ENCODE peak calls at places on chromosomes 4 and X, in seven cellular contexts. One of them, this sample, is unnamed.

GRCh38 chr4:7771056-7771455 is 168.6 kb downstream of the AFAP1 start:
- DNase-seq in breast epithelium: no peak
- DNase-seq in activated B cell treated with CpG ODN at 0.5 μM for 24 hours: no peak
- DNase-seq in fibroblast of pulmonary artery: no peak
- DNase-seq in mesothelial cell of epicardium: no peak
- DNase-seq in glutamatergic neuron: no peak
- DNase-seq in cardiac fibroblast: no peak
- DNase-seq in this sample: no peak

GRCh38 chr4:8198906-8199593 is at the start of gene SH3TC1:
- DNase-seq in fibroblast of pulmonary artery: peak; percentile 89
- DNase-seq in breast epithelium: peak; percentile 69
- DNase-seq in glutamatergic neuron: peak; percentile 77
- DNase-seq in cardiac fibroblast: peak; percentile 85
- DNase-seq in activated B cell treated with CpG ODN at 0.5 μM for 24 hours: peak; percentile 78
- DNase-seq in mesothelial cell of epicardium: peak; percentile 51
- DNase-seq in this sample: peak; percentile 88

GRCh38 chr4:71860643-71861042 is 76.8 kb upstream of the GC start:
- DNase-seq in breast epithelium: no peak
- DNase-seq in glutamatergic neuron: no peak
- DNase-seq in mesothelial cell of epicardium: no peak
- DNase-seq in cardiac fibroblast: peak; percentile 5
- DNase-seq in activated B cell treated with CpG ODN at 0.5 μM for 24 hours: no peak
- DNase-seq in fibroblast of pulmonary artery: no peak
- DNase-seq in this sample: no peak

GRCh38 chrX:23434356-23434884 is 99.8 kb downstream of the PTCHD1 start:
- DNase-seq in activated B cell treated with CpG ODN at 0.5 μM for 24 hours: no peak
- DNase-seq in mesothelial cell of epicardium: no peak
- DNase-seq in breast epithelium: peak; percentile 63
- DNase-seq in fibroblast of pulmonary artery: peak; percentile 73
- DNase-seq in cardiac fibroblast: peak; percentile 64
- DNase-seq in glutamatergic neuron: no peak
- DNase-seq in this sample: no peak

GRCh38 chrX:19005909-19006308 is 22.0 kb upstream of the PHKA2 start:
- DNase-seq in activated B cell treated with CpG ODN at 0.5 μM for 24 hours: no peak
- DNase-seq in glutamatergic neuron: no peak
- DNase-seq in breast epithelium: no peak
- DNase-seq in mesothelial cell of epicardium: no peak
- DNase-seq in cardiac fibroblast: no peak
- DNase-seq in fibroblast of pulmonary artery: no peak
- DNase-seq in this sample: no peak

GRCh38 chrX:1419545-1420355 is 27.8 kb upstream of the SLC25A6 start:
- DNase-seq in mesothelial cell of epicardium: no peak
- DNase-seq in fibroblast of pulmonary artery: no peak
- DNase-seq in breast epithelium: no peak
- DNase-seq in cardiac fibroblast: no peak
- DNase-seq in glutamatergic neuron: no peak
- DNase-seq in activated B cell treated with CpG ODN at 0.5 μM for 24 hours: no peak
- DNase-seq in this sample: no peak

GRCh38 chr4:81538712-81539432 is 67.2 kb upstream of the RASGEF1B start:
- DNase-seq in fibroblast of pulmonary artery: no peak
- DNase-seq in breast epithelium: no peak
- DNase-seq in glutamatergic neuron: no peak
- DNase-seq in activated B cell treated with CpG ODN at 0.5 μM for 24 hours: no peak
- DNase-seq in mesothelial cell of epicardium: no peak
- DNase-seq in cardiac fibroblast: no peak
- DNase-seq in this sample: no peak

GRCh38 chr4:107665001-107665400 is 55.0 kb downstream of the PAPSS1 start:
- DNase-seq in breast epithelium: no peak
- DNase-seq in cardiac fibroblast: peak; percentile 52
- DNase-seq in mesothelial cell of epicardium: no peak
- DNase-seq in fibroblast of pulmonary artery: peak; percentile 25
- DNase-seq in activated B cell treated with CpG ODN at 0.5 μM for 24 hours: no peak
- DNase-seq in glutamatergic neuron: no peak
- DNase-seq in this sample: no peak

GRCh38 chr4:110632506-110633357 is 9.9 kb upstream of the PITX2 start:
- DNase-seq in activated B cell treated with CpG ODN at 0.5 μM for 24 hours: no peak
- DNase-seq in fibroblast of pulmonary artery: no peak
- DNase-seq in cardiac fibroblast: no peak
- DNase-seq in mesothelial cell of epicardium: no peak
- DNase-seq in breast epithelium: no peak
- DNase-seq in glutamatergic neuron: no peak
- DNase-seq in this sample: no peak

GRCh38 chrX:13059269-13059668 is 14.8 kb upstream of the FAM9C start:
- DNase-seq in glutamatergic neuron: no peak
- DNase-seq in mesothelial cell of epicardium: no peak
- DNase-seq in breast epithelium: no peak
- DNase-seq in activated B cell treated with CpG ODN at 0.5 μM for 24 hours: no peak
- DNase-seq in fibroblast of pulmonary artery: no peak
- DNase-seq in cardiac fibroblast: no peak
- DNase-seq in this sample: no peak

GRCh38 chr4:172726001-172726423 is 442.6 kb upstream of the GALNT7 start:
- DNase-seq in activated B cell treated with CpG ODN at 0.5 μM for 24 hours: no peak
- DNase-seq in breast epithelium: no peak
- DNase-seq in glutamatergic neuron: no peak
- DNase-seq in mesothelial cell of epicardium: no peak
- DNase-seq in cardiac fibroblast: no peak
- DNase-seq in fibroblast of pulmonary artery: no peak
- DNase-seq in this sample: no peak

GRCh38 chrX:15973299-15973698 is 118.7 kb upstream of the AP1S2 start:
- DNase-seq in mesothelial cell of epicardium: no peak
- DNase-seq in glutamatergic neuron: no peak
- DNase-seq in fibroblast of pulmonary artery: peak; percentile 51
- DNase-seq in breast epithelium: no peak
- DNase-seq in cardiac fibroblast: peak; percentile 48
- DNase-seq in activated B cell treated with CpG ODN at 0.5 μM for 24 hours: no peak
- DNase-seq in this sample: no peak

GRCh38 chrX:148580016-148580415 is 79.6 kb downstream of the AFF2 start:
- DNase-seq in activated B cell treated with CpG ODN at 0.5 μM for 24 hours: no peak
- DNase-seq in glutamatergic neuron: no peak
- DNase-seq in breast epithelium: no peak
- DNase-seq in fibroblast of pulmonary artery: no peak
- DNase-seq in mesothelial cell of epicardium: no peak
- DNase-seq in cardiac fibroblast: no peak
- DNase-seq in this sample: no peak

GRCh38 chrX:140091276-140091886 is 126.1 kb upstream of the CXorf66 start:
- DNase-seq in mesothelial cell of epicardium: peak; percentile 20
- DNase-seq in glutamatergic neuron: peak; percentile 55
- DNase-seq in activated B cell treated with CpG ODN at 0.5 μM for 24 hours: peak; percentile 13
- DNase-seq in cardiac fibroblast: no peak
- DNase-seq in fibroblast of pulmonary artery: peak; percentile 0
- DNase-seq in breast epithelium: no peak
- DNase-seq in this sample: no peak

GRCh38 chrX:112048707-112049106 is 33.9 kb downstream of the TRPC5 start:
- DNase-seq in glutamatergic neuron: no peak
- DNase-seq in breast epithelium: no peak
- DNase-seq in cardiac fibroblast: no peak
- DNase-seq in mesothelial cell of epicardium: no peak
- DNase-seq in fibroblast of pulmonary artery: no peak
- DNase-seq in activated B cell treated with CpG ODN at 0.5 μM for 24 hours: no peak
- DNase-seq in this sample: no peak
- TF ChIP-seq CTCF in glutamatergic neuron: no peak
- TF ChIP-seq CTCF in breast epithelium: no peak
- TF ChIP-seq CTCF in cardiac fibroblast: no peak
- TF ChIP-seq CTCF in mesothelial cell of epicardium: no peak
- TF ChIP-seq CTCF in fibroblast of pulmonary artery: no peak
- TF ChIP-seq CTCF in activated B cell treated with CpG ODN at 0.5 μM for 24 hours: no peak
- TF ChIP-seq CTCF in this sample: no peak

DNA sequence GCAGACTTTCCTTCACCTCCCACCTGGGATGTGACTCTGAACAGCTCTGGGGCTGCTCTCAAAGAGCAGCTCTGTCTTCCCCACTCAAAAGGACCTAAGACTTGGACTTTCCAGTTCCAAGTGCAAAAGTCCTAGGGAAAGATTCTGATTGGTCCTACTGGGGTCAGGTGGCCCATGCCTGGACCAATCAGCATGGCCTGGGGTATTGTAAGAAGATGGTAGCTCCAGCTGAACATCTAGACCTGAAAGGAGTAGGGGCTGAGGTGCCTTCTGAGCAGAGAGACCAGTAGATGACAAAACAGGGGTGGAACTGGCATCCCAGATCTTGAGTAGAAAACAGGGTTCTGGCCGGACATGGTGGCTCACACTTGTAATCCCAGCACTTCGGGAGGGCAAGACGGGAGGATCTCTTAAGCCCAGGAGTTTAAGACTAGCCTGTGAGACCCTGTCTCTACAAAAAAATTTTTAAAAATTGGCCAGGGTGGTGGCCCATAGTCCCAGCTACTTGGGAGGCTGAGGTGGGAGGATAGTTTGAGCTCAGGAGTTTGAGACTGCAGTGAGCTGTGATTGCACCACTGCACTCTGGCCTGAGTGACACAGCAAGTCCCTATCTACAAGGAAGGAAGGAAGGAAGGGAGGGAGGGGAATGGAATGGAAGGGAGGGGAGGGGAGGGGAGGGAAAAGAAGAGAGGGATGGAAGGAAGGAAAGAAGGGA is 27.4 kb upstream of the MRFAP1 start:
- DNase-seq in glutamatergic neuron: no peak
- DNase-seq in fibroblast of pulmonary artery: no peak
- DNase-seq in mesothelial cell of epicardium: no peak
- DNase-seq in cardiac fibroblast: no peak
- DNase-seq in activated B cell treated with CpG ODN at 0.5 μM for 24 hours: no peak
- DNase-seq in breast epithelium: no peak
- DNase-seq in this sample: no peak
- TF ChIP-seq CTCF in glutamatergic neuron: no peak
- TF ChIP-seq CTCF in fibroblast of pulmonary artery: no peak
- TF ChIP-seq CTCF in mesothelial cell of epicardium: no peak
- TF ChIP-seq CTCF in cardiac fibroblast: no peak
- TF ChIP-seq CTCF in activated B cell treated with CpG ODN at 0.5 μM for 24 hours: no peak
- TF ChIP-seq CTCF in breast epithelium: no peak
- TF ChIP-seq CTCF in this sample: no peak

GRCh38 chrX:111568356-111568755 is 56.9 kb downstream of the SERTM2 start:
- DNase-seq in breast epithelium: no peak
- DNase-seq in glutamatergic neuron: no peak
- DNase-seq in cardiac fibroblast: peak; percentile 2
- DNase-seq in fibroblast of pulmonary artery: peak; percentile 25
- DNase-seq in mesothelial cell of epicardium: no peak
- DNase-seq in activated B cell treated with CpG ODN at 0.5 μM for 24 hours: no peak
- DNase-seq in this sample: no peak
- TF ChIP-seq CTCF in breast epithelium: no peak
- TF ChIP-seq CTCF in glutamatergic neuron: peak; percentile 46
- TF ChIP-seq CTCF in cardiac fibroblast: peak; percentile 32
- TF ChIP-seq CTCF in fibroblast of pulmonary artery: peak; percentile 50
- TF ChIP-seq CTCF in mesothelial cell of epicardium: peak; percentile 43
- TF ChIP-seq CTCF in activated B cell treated with CpG ODN at 0.5 μM for 24 hours: no peak
- TF ChIP-seq CTCF in this sample: peak; percentile 74

GRCh38 chr4:2932951-2933565 is 30.1 kb downstream of the NOP14 start:
- DNase-seq in mesothelial cell of epicardium: peak; percentile 15
- DNase-seq in breast epithelium: peak; percentile 53
- DNase-seq in cardiac fibroblast: no peak
- DNase-seq in fibroblast of pulmonary artery: no peak
- DNase-seq in activated B cell treated with CpG ODN at 0.5 μM for 24 hours: no peak
- DNase-seq in glutamatergic neuron: no peak
- DNase-seq in this sample: no peak

GRCh38 chr4:2932561-2932950 is 30.6 kb downstream of the NOP14 start:
- DNase-seq in fibroblast of pulmonary artery: no peak
- DNase-seq in cardiac fibroblast: no peak
- DNase-seq in mesothelial cell of epicardium: no peak
- DNase-seq in activated B cell treated with CpG ODN at 0.5 μM for 24 hours: no peak
- DNase-seq in glutamatergic neuron: no peak
- DNase-seq in breast epithelium: peak; percentile 47
- DNase-seq in this sample: no peak

GRCh38 chr4:2930821-2931764 is 32.1 kb downstream of the NOP14 start:
- DNase-seq in glutamatergic neuron: no peak
- DNase-seq in breast epithelium: peak; percentile 90
- DNase-seq in activated B cell treated with CpG ODN at 0.5 μM for 24 hours: peak; percentile 20
- DNase-seq in mesothelial cell of epicardium: peak; percentile 20
- DNase-seq in cardiac fibroblast: no peak
- DNase-seq in fibroblast of pulmonary artery: no peak
- DNase-seq in this sample: no peak

GRCh38 chr4:2933566-2934076 is 29.6 kb downstream of the NOP14 start:
- DNase-seq in cardiac fibroblast: no peak
- DNase-seq in fibroblast of pulmonary artery: no peak
- DNase-seq in glutamatergic neuron: no peak
- DNase-seq in breast epithelium: peak; percentile 52
- DNase-seq in mesothelial cell of epicardium: peak; percentile 20
- DNase-seq in activated B cell treated with CpG ODN at 0.5 μM for 24 hours: no peak
- DNase-seq in this sample: no peak

GRCh38 chr4:2931765-2932560 is 31.2 kb downstream of the NOP14 start:
- DNase-seq in mesothelial cell of epicardium: peak; percentile 17
- DNase-seq in activated B cell treated with CpG ODN at 0.5 μM for 24 hours: peak; percentile 83
- DNase-seq in fibroblast of pulmonary artery: no peak
- DNase-seq in cardiac fibroblast: no peak
- DNase-seq in glutamatergic neuron: no peak
- DNase-seq in breast epithelium: peak; percentile 51
- DNase-seq in this sample: no peak
- TF ChIP-seq CTCF in mesothelial cell of epicardium: no peak
- TF ChIP-seq CTCF in activated B cell treated with CpG ODN at 0.5 μM for 24 hours: no peak
- TF ChIP-seq CTCF in fibroblast of pulmonary artery: no peak
- TF ChIP-seq CTCF in cardiac fibroblast: no peak
- TF ChIP-seq CTCF in glutamatergic neuron: no peak
- TF ChIP-seq CTCF in breast epithelium: no peak
- TF ChIP-seq CTCF in this sample: no peak

DNA sequence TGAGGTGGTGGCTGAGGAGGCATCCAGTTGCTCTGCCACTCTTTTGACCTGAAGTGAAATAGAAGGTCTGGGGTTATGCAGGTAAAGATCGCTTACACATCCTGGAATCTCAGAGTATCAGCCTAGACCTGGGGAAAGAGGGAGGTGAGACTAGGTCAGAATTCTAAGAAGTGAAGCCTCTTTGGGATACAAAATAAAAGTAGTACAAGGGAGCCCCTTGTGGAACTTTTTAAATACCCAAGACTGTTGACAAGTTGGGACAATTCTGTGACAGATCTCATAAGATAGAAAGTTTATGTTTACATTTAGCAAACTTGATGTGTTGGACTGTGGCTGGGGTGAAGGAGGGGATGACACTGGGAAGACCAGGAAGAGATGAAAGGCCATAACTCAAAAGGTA is 263.2 kb downstream of the SPRY1 start:
- DNase-seq in mesothelial cell of epicardium: no peak
- DNase-seq in cardiac fibroblast: peak; percentile 42
- DNase-seq in activated B cell treated with CpG ODN at 0.5 μM for 24 hours: no peak
- DNase-seq in glutamatergic neuron: no peak
- DNase-seq in fibroblast of pulmonary artery: peak; percentile 29
- DNase-seq in breast epithelium: no peak
- DNase-seq in this sample: no peak
- TF ChIP-seq CTCF in mesothelial cell of epicardium: no peak
- TF ChIP-seq CTCF in cardiac fibroblast: peak; percentile 17
- TF ChIP-seq CTCF in activated B cell treated with CpG ODN at 0.5 μM for 24 hours: no peak
- TF ChIP-seq CTCF in glutamatergic neuron: no peak
- TF ChIP-seq CTCF in fibroblast of pulmonary artery: peak; percentile 20
- TF ChIP-seq CTCF in breast epithelium: peak; percentile 13
- TF ChIP-seq CTCF in this sample: peak; percentile 57

DNA sequence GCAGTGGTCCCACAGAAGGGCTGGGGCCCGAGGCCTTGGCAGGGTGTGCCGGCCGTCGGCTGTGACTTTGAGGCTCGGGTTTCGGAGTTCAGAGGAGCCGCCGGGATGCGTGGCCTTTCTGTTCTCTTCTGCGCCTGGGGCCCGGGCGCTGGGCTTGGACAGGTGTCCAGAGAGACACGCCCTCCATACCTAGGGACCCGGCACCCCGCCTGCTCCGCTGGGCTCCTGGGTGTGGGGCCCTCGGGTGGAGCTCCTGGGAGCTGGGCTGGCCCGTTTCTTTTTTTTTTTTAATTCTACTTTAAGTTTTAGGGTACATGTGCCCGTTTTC is 11.3 kb downstream of the FGFRL1 start:
- DNase-seq in glutamatergic neuron: no peak
- DNase-seq in cardiac fibroblast: no peak
- DNase-seq in mesothelial cell of epicardium: no peak
- DNase-seq in fibroblast of pulmonary artery: no peak
- DNase-seq in activated B cell treated with CpG ODN at 0.5 μM for 24 hours: no peak
- DNase-seq in breast epithelium: no peak
- DNase-seq in this sample: no peak
- TF ChIP-seq CTCF in glutamatergic neuron: no peak
- TF ChIP-seq CTCF in cardiac fibroblast: no peak
- TF ChIP-seq CTCF in mesothelial cell of epicardium: no peak
- TF ChIP-seq CTCF in fibroblast of pulmonary artery: no peak
- TF ChIP-seq CTCF in activated B cell treated with CpG ODN at 0.5 μM for 24 hours: no peak
- TF ChIP-seq CTCF in breast epithelium: no peak
- TF ChIP-seq CTCF in this sample: no peak

This sample was measured in type B pancreatic cell.